ENCODE peak calls at places on chromosomes 6 and 20, in six cellular contexts. One of them, this sample, is unnamed.
A peak's percentile ranks its signal among the peaks of the same experiment; 100 is the strongest.

GRCh38 chr6:42336431-42336830 is 115.3 kb downstream of the TRERF1 start:
- DNase-seq in CD8-positive, alpha-beta memory T cell: no peak
- DNase-seq in endodermal cell: no peak
- DNase-seq in sigmoid colon: no peak
- DNase-seq in H7: no peak
- DNase-seq in fibroblast of mammary gland: no peak
- DNase-seq in this sample: no peak

GRCh38 chr6:137829641-137830083 is 37.4 kb upstream of the TNFAIP3 start:
- DNase-seq in fibroblast of mammary gland: peak; percentile 52
- DNase-seq in sigmoid colon: no peak
- DNase-seq in H7: no peak
- DNase-seq in CD8-positive, alpha-beta memory T cell: no peak
- DNase-seq in endodermal cell: no peak
- DNase-seq in this sample: peak; percentile 78

GRCh38 chr6:110682460-110682853 is 132.8 kb downstream of the CDK19 start:
- DNase-seq in fibroblast of mammary gland: peak; percentile 87
- DNase-seq in endodermal cell: peak; percentile 78
- DNase-seq in H7: peak; percentile 36
- DNase-seq in sigmoid colon: peak; percentile 70
- DNase-seq in CD8-positive, alpha-beta memory T cell: peak; percentile 50
- DNase-seq in this sample: peak; percentile 45

GRCh38 chr6:14573267-14573666 is 455.7 kb downstream of the CD83 start:
- DNase-seq in CD8-positive, alpha-beta memory T cell: no peak
- DNase-seq in endodermal cell: no peak
- DNase-seq in fibroblast of mammary gland: no peak
- DNase-seq in H7: no peak
- DNase-seq in sigmoid colon: no peak
- DNase-seq in this sample: no peak

GRCh38 chr6:157139054-157139708 is 184.1 kb downstream of the TMEM242 start:
- DNase-seq in fibroblast of mammary gland: no peak
- DNase-seq in H7: peak; percentile 86
- DNase-seq in endodermal cell: peak; percentile 88
- DNase-seq in sigmoid colon: no peak
- DNase-seq in CD8-positive, alpha-beta memory T cell: no peak
- DNase-seq in this sample: no peak

GRCh38 chr6:132527791-132528190 is 10.3 kb upstream of the TAAR9 start:
- DNase-seq in fibroblast of mammary gland: peak; percentile 83
- DNase-seq in endodermal cell: no peak
- DNase-seq in H7: no peak
- DNase-seq in CD8-positive, alpha-beta memory T cell: no peak
- DNase-seq in sigmoid colon: no peak
- DNase-seq in this sample: no peak

GRCh38 chr6:3740551-3741476 is 10.7 kb downstream of the PXDC1 start:
- DNase-seq in fibroblast of mammary gland: no peak
- DNase-seq in endodermal cell: no peak
- DNase-seq in CD8-positive, alpha-beta memory T cell: no peak
- DNase-seq in H7: no peak
- DNase-seq in sigmoid colon: no peak
- DNase-seq in this sample: no peak

GRCh38 chr6:8392569-8392968 is 42.8 kb downstream of the SLC35B3 start:
- DNase-seq in fibroblast of mammary gland: no peak
- DNase-seq in endodermal cell: no peak
- DNase-seq in H7: no peak
- DNase-seq in sigmoid colon: no peak
- DNase-seq in CD8-positive, alpha-beta memory T cell: no peak
- DNase-seq in this sample: no peak

GRCh38 chr20:16272961-16273360 is 300.3 kb downstream of the KIF16B start:
- DNase-seq in CD8-positive, alpha-beta memory T cell: no peak
- DNase-seq in fibroblast of mammary gland: no peak
- DNase-seq in sigmoid colon: no peak
- DNase-seq in H7: no peak
- DNase-seq in endodermal cell: no peak
- DNase-seq in this sample: no peak

GRCh38 chr6:13462380-13463326 is 24.7 kb downstream of the GFOD1 start:
- DNase-seq in H7: no peak
- DNase-seq in endodermal cell: peak; percentile 75
- DNase-seq in CD8-positive, alpha-beta memory T cell: no peak
- DNase-seq in fibroblast of mammary gland: no peak
- DNase-seq in sigmoid colon: no peak
- DNase-seq in this sample: no peak

GRCh38 chr6:24078200-24078599 is 47.8 kb upstream of the NRSN1 start:
- DNase-seq in H7: no peak
- DNase-seq in CD8-positive, alpha-beta memory T cell: no peak
- DNase-seq in sigmoid colon: no peak
- DNase-seq in endodermal cell: no peak
- DNase-seq in fibroblast of mammary gland: peak; percentile 79
- DNase-seq in this sample: no peak

GRCh38 chr20:57288676-57289075 is 22.2 kb upstream of the BMP7 start:
- DNase-seq in H7: no peak
- DNase-seq in fibroblast of mammary gland: no peak
- DNase-seq in CD8-positive, alpha-beta memory T cell: no peak
- DNase-seq in sigmoid colon: no peak
- DNase-seq in endodermal cell: no peak
- DNase-seq in this sample: no peak

GRCh38 chr6:28673800-28674671 is 148.4 kb downstream of the GPX5 start:
- DNase-seq in H7: peak; percentile 82
- DNase-seq in endodermal cell: peak; percentile 89
- DNase-seq in sigmoid colon: no peak
- DNase-seq in fibroblast of mammary gland: peak; percentile 78
- DNase-seq in CD8-positive, alpha-beta memory T cell: no peak
- DNase-seq in this sample: no peak

GRCh38 chr20:2879148-2879547 is 5.9 kb downstream of the PTPRA start:
- DNase-seq in sigmoid colon: no peak
- DNase-seq in CD8-positive, alpha-beta memory T cell: no peak
- DNase-seq in endodermal cell: no peak
- DNase-seq in H7: no peak
- DNase-seq in fibroblast of mammary gland: peak; percentile 95
- DNase-seq in this sample: peak; percentile 64

GRCh38 chr6:49933526-49933925 is 30.4 kb downstream of the DEFB114 start:
- DNase-seq in CD8-positive, alpha-beta memory T cell: no peak
- DNase-seq in endodermal cell: no peak
- DNase-seq in fibroblast of mammary gland: no peak
- DNase-seq in H7: no peak
- DNase-seq in sigmoid colon: no peak
- DNase-seq in this sample: no peak

GRCh38 chr6:42390228-42390934 is 61.3 kb downstream of the TRERF1 start:
- DNase-seq in endodermal cell: no peak
- DNase-seq in CD8-positive, alpha-beta memory T cell: no peak
- DNase-seq in H7: no peak
- DNase-seq in sigmoid colon: no peak
- DNase-seq in fibroblast of mammary gland: no peak
- DNase-seq in this sample: no peak

DNA sequence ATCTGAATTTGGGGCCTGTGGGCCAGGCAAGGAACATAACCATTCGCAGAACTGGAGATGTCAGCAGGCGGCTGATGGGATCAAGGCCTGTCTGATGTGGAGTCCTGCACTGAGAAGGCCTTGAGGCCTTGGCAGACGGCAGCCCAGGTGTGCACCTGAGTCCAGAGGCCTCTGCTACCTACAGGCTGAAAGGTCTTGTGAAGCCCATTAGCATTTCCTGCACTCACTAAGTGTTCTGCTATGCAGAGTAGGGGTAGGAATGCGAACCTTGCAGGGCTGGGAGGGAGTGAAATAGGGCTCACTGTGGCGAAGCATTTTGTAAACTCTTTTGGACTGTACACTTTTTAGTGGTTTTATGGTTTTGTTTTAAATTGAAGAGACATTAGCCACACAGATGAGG is 48.3 kb upstream of the RNF24 start:
- DNase-seq in sigmoid colon: peak; percentile 43
- DNase-seq in fibroblast of mammary gland: no peak
- DNase-seq in H7: no peak
- DNase-seq in endodermal cell: peak; percentile 61
- DNase-seq in CD8-positive, alpha-beta memory T cell: no peak
- DNase-seq in this sample: no peak
- H3K4me3 ChIP-seq in sigmoid colon: no peak overlapping the region
- H3K4me3 ChIP-seq in fibroblast of mammary gland: no peak overlapping the region
- H3K4me3 ChIP-seq in H7: no peak overlapping the region
- H3K4me3 ChIP-seq in endodermal cell: no peak overlapping the region
- H3K4me3 ChIP-seq in CD8-positive, alpha-beta memory T cell: no peak overlapping the region
- H3K4me3 ChIP-seq in this sample: no peak overlapping the region

GRCh38 chr20:47179267-47179666 is 177.2 kb downstream of the ZMYND8 start:
- DNase-seq in endodermal cell: no peak
- DNase-seq in fibroblast of mammary gland: no peak
- DNase-seq in H7: no peak
- DNase-seq in sigmoid colon: no peak
- DNase-seq in CD8-positive, alpha-beta memory T cell: no peak
- DNase-seq in this sample: no peak

GRCh38 chr20:47178277-47178676 is 178.2 kb downstream of the ZMYND8 start:
- DNase-seq in endodermal cell: no peak
- DNase-seq in CD8-positive, alpha-beta memory T cell: no peak
- DNase-seq in sigmoid colon: no peak
- DNase-seq in fibroblast of mammary gland: no peak
- DNase-seq in H7: no peak
- DNase-seq in this sample: no peak

GRCh38 chr20:47181056-47181862 is 175.2 kb downstream of the ZMYND8 start:
- DNase-seq in CD8-positive, alpha-beta memory T cell: no peak
- DNase-seq in H7: peak; percentile 64
- DNase-seq in endodermal cell: peak; percentile 81
- DNase-seq in fibroblast of mammary gland: peak; percentile 82
- DNase-seq in sigmoid colon: no peak
- DNase-seq in this sample: peak; percentile 23

GRCh38 chr20:47175501-47175900 is 181.0 kb downstream of the ZMYND8 start:
- DNase-seq in CD8-positive, alpha-beta memory T cell: no peak
- DNase-seq in sigmoid colon: no peak
- DNase-seq in endodermal cell: no peak
- DNase-seq in fibroblast of mammary gland: no peak
- DNase-seq in H7: no peak
- DNase-seq in this sample: no peak

GRCh38 chr20:47178851-47179250 is 177.6 kb downstream of the ZMYND8 start:
- DNase-seq in CD8-positive, alpha-beta memory T cell: no peak
- DNase-seq in sigmoid colon: no peak
- DNase-seq in fibroblast of mammary gland: no peak
- DNase-seq in endodermal cell: no peak
- DNase-seq in H7: no peak
- DNase-seq in this sample: no peak
- H3K4me3 ChIP-seq in CD8-positive, alpha-beta memory T cell: no peak overlapping the region
- H3K4me3 ChIP-seq in sigmoid colon: no peak overlapping the region
- H3K4me3 ChIP-seq in fibroblast of mammary gland: no peak overlapping the region
- H3K4me3 ChIP-seq in endodermal cell: no peak overlapping the region
- H3K4me3 ChIP-seq in H7: no peak overlapping the region
- H3K4me3 ChIP-seq in this sample: no peak overlapping the region

GRCh38 chr6:56242343-56242742 is 5.0 kb downstream of the COL21A1 start:
- DNase-seq in sigmoid colon: no peak
- DNase-seq in fibroblast of mammary gland: peak; percentile 71
- DNase-seq in H7: no peak
- DNase-seq in CD8-positive, alpha-beta memory T cell: no peak
- DNase-seq in endodermal cell: no peak
- DNase-seq in this sample: no peak
- H3K4me3 ChIP-seq in sigmoid colon: no peak overlapping the region
- H3K4me3 ChIP-seq in fibroblast of mammary gland: no peak overlapping the region
- H3K4me3 ChIP-seq in H7: no peak overlapping the region
- H3K4me3 ChIP-seq in CD8-positive, alpha-beta memory T cell: no peak overlapping the region
- H3K4me3 ChIP-seq in endodermal cell: no peak overlapping the region
- H3K4me3 ChIP-seq in this sample: no peak overlapping the region

GRCh38 chr20:38805502-38805957 is at the start of gene PPP1R16B:
- DNase-seq in CD8-positive, alpha-beta memory T cell: peak; percentile 76
- DNase-seq in endodermal cell: peak; percentile 92
- DNase-seq in fibroblast of mammary gland: no peak
- DNase-seq in H7: peak; percentile 91
- DNase-seq in sigmoid colon: no peak
- DNase-seq in this sample: no peak

GRCh38 chr20:38806855-38807655 is 1.6 kb downstream of the PPP1R16B start:
- DNase-seq in endodermal cell: peak; percentile 67
- DNase-seq in CD8-positive, alpha-beta memory T cell: peak; percentile 28
- DNase-seq in H7: peak; percentile 40
- DNase-seq in sigmoid colon: no peak
- DNase-seq in fibroblast of mammary gland: no peak
- DNase-seq in this sample: no peak

GRCh38 chr20:38804243-38804642 is 1.3 kb upstream of the PPP1R16B start:
- DNase-seq in endodermal cell: no peak
- DNase-seq in fibroblast of mammary gland: no peak
- DNase-seq in H7: no peak
- DNase-seq in CD8-positive, alpha-beta memory T cell: no peak
- DNase-seq in sigmoid colon: no peak
- DNase-seq in this sample: no peak

GRCh38 chr20:38804682-38805501 is 605 bp upstream of the PPP1R16B start:
- DNase-seq in fibroblast of mammary gland: no peak
- DNase-seq in CD8-positive, alpha-beta memory T cell: peak; percentile 80
- DNase-seq in sigmoid colon: no peak
- DNase-seq in endodermal cell: peak; percentile 84
- DNase-seq in H7: peak; percentile 74
- DNase-seq in this sample: no peak

DNA sequence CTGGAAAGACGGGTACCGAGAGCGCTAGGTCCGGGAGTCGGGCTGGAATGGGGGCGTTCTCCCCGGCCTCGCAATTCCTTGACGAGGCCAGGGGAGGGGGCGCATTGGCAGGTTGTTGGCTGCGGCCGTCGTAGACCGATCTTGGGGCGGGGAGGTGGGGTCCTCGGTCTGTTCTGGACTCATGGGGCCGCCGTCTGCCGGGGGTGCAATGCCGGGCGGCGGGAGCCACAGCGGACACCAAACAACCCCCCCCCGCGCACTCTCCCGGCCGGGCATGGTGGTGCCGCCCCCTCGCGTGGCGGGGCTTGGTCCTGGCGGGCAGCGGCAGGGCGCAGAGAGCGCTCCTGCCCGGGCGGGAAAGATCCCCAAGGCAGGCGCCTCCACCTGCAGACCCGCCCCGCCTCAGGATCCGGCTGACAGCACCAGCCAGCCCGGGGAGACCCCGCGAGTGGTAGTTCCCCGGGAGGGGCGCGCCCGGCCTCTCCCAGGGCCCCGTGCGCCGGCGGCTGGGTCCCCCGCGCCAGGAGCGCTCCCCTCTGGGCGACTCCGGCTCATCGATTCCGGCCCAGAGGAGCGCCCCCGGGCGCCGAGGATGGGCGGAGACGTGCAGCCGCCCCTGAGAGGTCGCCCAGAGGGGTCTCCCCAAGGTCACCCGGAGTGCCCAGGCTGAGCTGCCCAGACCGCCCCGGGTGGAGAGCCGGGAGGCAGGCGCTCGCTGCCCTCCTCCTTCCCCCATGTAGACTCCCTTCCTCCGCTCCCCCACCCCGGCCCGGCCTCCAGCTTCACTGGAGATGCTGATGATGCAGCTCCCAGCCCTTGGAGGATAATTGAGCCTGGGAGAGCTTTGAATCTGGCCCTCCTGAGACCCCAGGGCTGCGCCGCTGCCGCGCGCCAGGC is 709 bp downstream of the PPP1R16B start:
- DNase-seq in H7: peak; percentile 76
- DNase-seq in sigmoid colon: no peak
- DNase-seq in CD8-positive, alpha-beta memory T cell: peak; percentile 36
- DNase-seq in endodermal cell: peak; percentile 75
- DNase-seq in fibroblast of mammary gland: no peak
- DNase-seq in this sample: no peak
- H3K4me3 ChIP-seq in H7: peak overlapping the region; percentile 80
- H3K4me3 ChIP-seq in sigmoid colon: peak overlapping the region; percentile 55
- H3K4me3 ChIP-seq in CD8-positive, alpha-beta memory T cell: peak overlapping the region; percentile 82
- H3K4me3 ChIP-seq in endodermal cell: peak overlapping the region; percentile 84
- H3K4me3 ChIP-seq in fibroblast of mammary gland: no peak overlapping the region
- H3K4me3 ChIP-seq in this sample: peak overlapping the region; percentile 45

DNA sequence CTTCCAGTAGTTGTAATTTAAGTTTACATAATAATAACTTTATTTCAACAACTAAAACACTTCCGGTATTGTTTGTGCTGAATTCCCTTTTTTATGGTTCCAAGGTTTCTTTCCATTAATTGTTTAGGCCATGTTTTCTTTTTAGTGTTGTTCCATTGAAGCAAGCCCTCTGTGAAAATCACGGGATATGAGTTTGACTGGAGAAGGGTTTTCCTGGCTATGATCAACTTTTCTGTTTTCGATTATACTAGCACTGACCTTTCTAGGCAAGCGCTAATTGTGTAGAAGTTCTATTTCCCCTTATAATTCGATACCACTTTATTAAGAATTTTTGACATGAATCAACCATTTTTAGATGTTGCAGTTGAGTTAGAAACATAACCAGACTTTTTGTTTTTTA is 2.4 kb downstream of the LAMA2 start:
- DNase-seq in CD8-positive, alpha-beta memory T cell: no peak
- DNase-seq in fibroblast of mammary gland: peak; percentile 11
- DNase-seq in sigmoid colon: no peak
- DNase-seq in H7: no peak
- DNase-seq in endodermal cell: no peak
- DNase-seq in this sample: no peak
- H3K4me3 ChIP-seq in CD8-positive, alpha-beta memory T cell: no peak overlapping the region
- H3K4me3 ChIP-seq in fibroblast of mammary gland: no peak overlapping the region
- H3K4me3 ChIP-seq in sigmoid colon: peak overlapping the region; percentile 56
- H3K4me3 ChIP-seq in H7: no peak overlapping the region
- H3K4me3 ChIP-seq in endodermal cell: no peak overlapping the region
- H3K4me3 ChIP-seq in this sample: no peak overlapping the region

This sample was measured in skeletal muscle cell.